ENCODE peak calls at places on chromosomes 12 and 14, in ten cellular contexts. O is bronchial epithelial cell; R is astrocyte of the cerebellum; D is NCI-H1092 treated with DMSO at 0.1 percent for 48 hours; Q is kidney tubule cell; H is tibial nerve; I is stimulated activated naive CD8-positive, alpha-beta T cell treated with anti-CD3 and anti-CD28 coated beads, Interleukin-15, Interleukin-2, amounts not matched to agents 100 U/mL and 50 U/mL, for 24 hours; V is left cardiac atrium; K is mesenteric fat pad; C is NCI-H446 treated with DMSO at 0.1 percent for 48 hours. M is an unnamed sample.

GRCh38 chr12:74415633-74416032 is 122.0 kb upstream of the ATXN7L3B start:
- DNase-seq in K (no peak), V (no peak), D (no peak), H (no peak), O (peak), C (no peak), Q (peak), R (no peak), I (no peak), M (no peak)

GRCh38 chr12:2311001-2311778 is 258.4 kb downstream of the CACNA1C start:
- DNase-seq in Q (no peak), D (no peak), C (no peak), H (no peak), O (no peak), K (no peak), I (no peak), R (peak), V (no peak), M (no peak)

GRCh38 chr14:38958589-38958988 is 144.4 kb downstream of the SEC23A start:
- DNase-seq in K (no peak), D (no peak), H (no peak), I (no peak), Q (no peak), C (no peak), V (no peak), R (no peak), O (no peak), M (no peak)

GRCh38 chr14:64536488-64537245 is 3.9 kb upstream of the HSPA2 start:
- DNase-seq in K (no peak), O (no peak), I (no peak), Q (no peak), V (no peak), H (no peak), D (no peak), R (peak), C (no peak), M (no peak)

GRCh38 chr14:54564071-54564798 is 2.7 kb upstream of the SAMD4A start:
- DNase-seq in D (peak), I (no peak), O (peak), K (no peak), C (no peak), H (no peak), Q (peak), V (no peak), R (peak), M (no peak)

GRCh38 chr14:72613196-72613974 is 280.5 kb downstream of the DPF3 start:
- DNase-seq in H (peak), V (peak), R (no peak), D (no peak), C (no peak), K (no peak), I (no peak), O (peak), Q (peak), M (no peak)

GRCh38 chr12:120101182-120101581 is 15.4 kb downstream of the RAB35 start:
- DNase-seq in Q (no peak), K (no peak), O (no peak), V (no peak), C (no peak), R (no peak), H (no peak), D (peak), I (no peak), M (no peak)

GRCh38 chr14:21796912-21797311 is 123.3 kb upstream of the OR4E1 start:
- DNase-seq in K (no peak), H (no peak), V (no peak), Q (no peak), O (no peak), D (no peak), R (no peak), I (no peak), C (no peak), M (no peak)